ENCODE peak calls at places on chromosomes 2 and 18, in ten cellular contexts. Q is RKO; H is foreskin fibroblast; M is HS-5; K is MCF 10A; C is COR-L47; V is activated T-cell treated with anti-CD3 and anti-CD28 coated beads, Interleukin-2, amount 50 U/mL, for 72 hours; O is left cardiac atrium; X is NCI-H2081; T is cerebellar cortex. P is an unnamed sample.

GRCh38 chr2:8515390-8515761 is 166.5 kb upstream of the ID2 start:
- DNase-seq in Q (no peak), H (no peak), M (no peak), K (no peak), C (no peak), V (peak; percentile 62), O (no peak), X (no peak), T (no peak), P (no peak)

GRCh38 chr2:161243873-161244272 is 64.4 kb upstream of the PSMD14 start:
- DNase-seq in Q (peak; percentile 40), H (no peak), M (no peak), K (no peak), C (no peak), V (peak; percentile 26), O (no peak), X (no peak), T (no peak), P (no peak)

GRCh38 chr2:12759248-12759647 is 42.5 kb downstream of the TRIB2 start:
- DNase-seq in Q (no peak), H (peak; percentile 94), M (peak; percentile 85), K (peak; percentile 85), C (no peak), V (no peak), O (no peak), X (no peak), T (no peak), P (peak; percentile 32)

GRCh38 chr2:240956935-240957655 is 41.3 kb upstream of the SNED1 start:
- DNase-seq in Q (no peak), H (no peak), M (no peak), K (no peak), C (no peak), V (no peak), O (no peak), X (no peak), T (peak; percentile 15), P (peak; percentile 10)

GRCh38 chr2:230956827-230957755 is 32.0 kb upstream of the GPR55 start:
- DNase-seq in Q (peak; percentile 48), H (peak; percentile 80), M (peak; percentile 49), K (peak; percentile 72), C (peak; percentile 8), V (peak; percentile 63), O (peak; percentile 43), X (no peak), T (peak; percentile 4), P (peak; percentile 90)

GRCh38 chr18:12048827-12049175 is 44.8 kb upstream of the ANKRD62 start:
- DNase-seq in Q (peak; percentile 14), H (peak; percentile 45), M (no peak), K (no peak), C (no peak), V (no peak), O (no peak), X (no peak), T (no peak), P (no peak)

GRCh38 chr2:134679740-134680139 is 39.1 kb downstream of the TMEM163 start:
- DNase-seq in Q (no peak), H (no peak), M (no peak), K (no peak), C (no peak), V (peak; percentile 29), O (no peak), X (no peak), T (no peak), P (no peak)

GRCh38 chr2:112891333-112891950 is 19.5 kb upstream of the IL37 start:
- DNase-seq in Q (no peak), H (no peak), M (no peak), K (peak; percentile 98), C (peak; percentile 16), V (no peak), O (no peak), X (no peak), T (no peak), P (no peak)

GRCh38 chr2:232888099-232888836 is 18.2 kb downstream of the SNORC start:
- DNase-seq in Q (no peak), H (no peak), M (no peak), K (no peak), C (no peak), V (no peak), O (no peak), X (no peak), T (no peak), P (peak; percentile 32)

GRCh38 chr18:36635414-36636096 is 193.2 kb downstream of the TPGS2 start:
- DNase-seq in Q (no peak), H (no peak), M (no peak), K (no peak), C (no peak), V (no peak), O (no peak), X (no peak), T (no peak), P (no peak)

GRCh38 chr2:54574107-54574859 is 118.2 kb downstream of the SPTBN1 start:
- DNase-seq in Q (no peak), H (no peak), M (no peak), K (no peak), C (no peak), V (peak; percentile 75), O (peak; percentile 43), X (no peak), T (no peak), P (peak; percentile 63)

GRCh38 chr2:20222769-20223344 is 2.1 kb downstream of the SDC1 start:
- DNase-seq in Q (no peak), H (no peak), M (no peak), K (no peak), C (no peak), V (no peak), O (no peak), X (peak; percentile 50), T (no peak), P (no peak)

GRCh38 chr2:12722445-12723316 is 5.9 kb downstream of the TRIB2 start:
- DNase-seq in Q (no peak), H (no peak), M (no peak), K (no peak), C (no peak), V (no peak), O (no peak), X (no peak), T (no peak), P (no peak)

GRCh38 chr2:154402138-154402714 is 296.3 kb upstream of the KCNJ3 start:
- DNase-seq in Q (peak; percentile 78), H (peak; percentile 12), M (peak; percentile 31), K (peak; percentile 49), C (peak; percentile 16), V (no peak), O (no peak), X (peak; percentile 21), T (peak; percentile 31), P (no peak)

GRCh38 chr2:58972737-58973136 is 731.6 kb upstream of the FANCL start:
- DNase-seq in Q (no peak), H (no peak), M (no peak), K (no peak), C (no peak), V (no peak), O (no peak), X (no peak), T (no peak), P (no peak)

GRCh38 chr2:219405451-219405850 is 12.7 kb upstream of the DES start:
- DNase-seq in Q (no peak), H (peak; percentile 36), M (no peak), K (no peak), C (no peak), V (no peak), O (no peak), X (no peak), T (no peak), P (no peak)

GRCh38 chr2:29765711-29766110 is 155.7 kb downstream of the ALK start:
- DNase-seq in Q (no peak), H (peak; percentile 70), M (no peak), K (no peak), C (no peak), V (no peak), O (no peak), X (no peak), T (no peak), P (no peak)